ENCODE peak calls at places on chromosomes 12 and 14, in nine cellular contexts. F is choroid plexus epithelial cell, M is GM12864, D is uterus, I is esophagus squamous epithelium, X is brain microvascular endothelial cell, W is H1, C is lower lobe of right lung, H is GM23338. U is an unnamed sample.

GRCh38 chr14:93712838-93713724 is 75.2 kb downstream of the PRIMA1 start:
- DNase-seq in F (no peak), M (no peak), D (no peak), I (no peak), X (no peak), W (peak), C (no peak), H (no peak), U (peak)

GRCh38 chr14:102390486-102390885 is 27.7 kb downstream of the TECPR2 start:
- DNase-seq in F (peak), M (no peak), D (no peak), I (no peak), X (peak), W (no peak), C (no peak), H (no peak), U (no peak)

GRCh38 chr12:108482717-108483212 is 32.3 kb upstream of the FICD start:
- DNase-seq in F (peak), M (no peak), D (no peak), I (no peak), X (peak), W (no peak), C (no peak), H (peak), U (peak)

GRCh38 chr14:66140213-66140918 is 345.8 kb upstream of the CCDC196 start:
- DNase-seq in F (no peak), M (peak), D (no peak), I (no peak), X (no peak), W (no peak), C (no peak), H (no peak), U (no peak)

GRCh38 chr12:108622425-108622824 is 11.3 kb downstream of the SELPLG start:
- DNase-seq in F (peak), M (no peak), D (no peak), I (no peak), X (peak), W (no peak), C (peak), H (peak), U (no peak)

GRCh38 chr12:113650476-113650875 is 178.8 kb upstream of the LHX5 start:
- DNase-seq in F (no peak), M (no peak), D (no peak), I (no peak), X (no peak), W (no peak), C (no peak), H (no peak), U (no peak)

GRCh38 chr12:87136330-87136976 is 880.3 kb upstream of the MGAT4C start:
- DNase-seq in F (peak), M (no peak), D (no peak), I (no peak), X (no peak), W (no peak), C (no peak), H (no peak), U (no peak)

GRCh38 chr12:116406529-116406928 is 129.0 kb upstream of the MED13L start:
- DNase-seq in F (peak), M (no peak), D (peak), I (no peak), X (peak), W (peak), C (peak), H (peak), U (peak)

GRCh38 chr12:107379852-107380567 is 286.7 kb upstream of the CRY1 start:
- DNase-seq in F (peak), M (no peak), D (no peak), I (no peak), X (peak), W (no peak), C (no peak), H (no peak), U (peak)

GRCh38 chr12:30026621-30027234 is 243.0 kb upstream of the TMTC1 start:
- DNase-seq in F (peak), M (no peak), D (no peak), I (no peak), X (peak), W (no peak), C (no peak), H (no peak), U (peak)

GRCh38 chr12:129821964-129822363 is 81.9 kb downstream of the TMEM132D start:
- DNase-seq in F (peak), M (no peak), D (no peak), I (no peak), X (no peak), W (no peak), C (no peak), H (no peak), U (no peak)

GRCh38 chr12:47079894-47080724 is at the start of gene AMIGO2:
- DNase-seq in F (peak), M (no peak), D (peak), I (no peak), X (peak), W (peak), C (peak), H (peak), U (peak)

GRCh38 chr12:92065018-92065499 is 80.6 kb downstream of the BTG1 start:
- DNase-seq in F (peak), M (peak), D (peak), I (no peak), X (no peak), W (no peak), C (no peak), H (no peak), U (no peak)

GRCh38 chr14:99731536-99732435 is 47.7 kb downstream of the CYP46A1 start:
- DNase-seq in F (no peak), M (no peak), D (peak), I (no peak), X (no peak), W (no peak), C (peak), H (no peak), U (no peak)

GRCh38 chr14:97298331-97298730 is 501.1 kb downstream of the VRK1 start:
- DNase-seq in F (no peak), M (no peak), D (no peak), I (no peak), X (no peak), W (peak), C (no peak), H (peak), U (no peak)

GRCh38 chr14:61218765-61219164 is 62.4 kb downstream of the TMEM30B start:
- DNase-seq in F (no peak), M (no peak), D (no peak), I (no peak), X (no peak), W (no peak), C (no peak), H (peak), U (no peak)

GRCh38 chr14:104553166-104554087 is 26.1 kb upstream of the C14orf180 start:
- DNase-seq in F (no peak), M (no peak), D (no peak), I (no peak), X (no peak), W (no peak), C (peak), H (no peak), U (no peak)

GRCh38 chr12:49821375-49822287 is 6.6 kb downstream of the NCKAP5L start:
- DNase-seq in F (no peak), M (no peak), D (no peak), I (no peak), X (no peak), W (no peak), C (no peak), H (no peak), U (no peak)

GRCh38 chr12:70722584-70723343 is 85.5 kb upstream of the PTPRB start:
- DNase-seq in F (peak), M (no peak), D (peak), I (no peak), X (peak), W (no peak), C (no peak), H (no peak), U (no peak)

GRCh38 chr12:33876618-33877017 is 145.7 kb upstream of the ALG10 start:
- DNase-seq in F (no peak), M (no peak), D (no peak), I (no peak), X (no peak), W (no peak), C (no peak), H (peak), U (no peak)

GRCh38 chr14:59463773-59464650 is 1.2 kb downstream of the GPR135 start:
- DNase-seq in F (peak), M (no peak), D (no peak), I (no peak), X (no peak), W (peak), C (peak), H (peak), U (no peak)

GRCh38 chr14:72892879-72893635 is 844 bp downstream of the DPF3 start:
- DNase-seq in F (peak), M (no peak), D (no peak), I (no peak), X (no peak), W (peak), C (peak), H (peak), U (peak)

DNA sequence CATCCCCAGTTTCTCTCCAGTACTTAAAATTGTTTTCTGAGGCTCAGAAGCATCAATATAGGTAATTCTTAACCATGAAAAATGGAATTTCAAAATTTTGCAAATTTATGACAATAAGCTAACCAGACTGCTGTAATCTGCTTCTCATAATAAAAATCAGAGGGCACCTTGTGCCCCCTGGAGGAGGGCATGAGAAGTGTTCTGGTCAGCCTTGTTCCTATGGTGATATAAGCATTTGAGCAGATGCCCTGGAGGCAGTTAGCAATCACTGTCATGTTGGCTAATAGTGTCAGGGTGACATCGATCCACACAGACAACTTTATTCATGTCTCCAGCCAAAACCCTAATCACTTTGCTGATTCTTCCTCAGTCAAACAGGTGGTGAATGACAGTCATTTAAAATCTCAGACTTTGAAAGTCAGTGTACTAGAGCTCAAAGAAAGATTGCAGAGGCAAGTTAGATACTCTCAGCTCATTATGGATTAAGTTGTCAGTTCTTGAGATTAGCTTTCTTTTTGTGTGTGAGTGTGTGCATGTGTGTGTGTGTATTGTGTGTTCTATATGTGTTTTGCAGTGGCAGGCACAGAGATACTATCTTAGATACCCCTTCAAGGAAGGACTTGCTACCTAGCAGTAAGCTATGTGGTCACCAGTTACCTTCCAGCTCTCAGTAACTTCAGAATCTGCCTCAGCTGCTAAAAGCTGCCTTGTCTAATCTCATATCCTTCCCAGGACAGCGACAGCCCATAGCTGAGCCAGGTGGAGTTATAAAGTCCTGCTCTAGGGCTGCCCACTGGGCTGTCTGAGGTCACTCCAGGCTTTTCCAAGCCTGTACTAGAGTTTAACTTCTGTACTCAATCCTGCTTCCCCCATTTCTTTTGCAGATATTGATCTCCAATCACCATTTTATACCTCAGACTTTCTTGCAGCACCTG is 942.8 kb downstream of the GALC start:
- DNase-seq in F (peak), M (no peak), D (no peak), I (no peak), X (peak), W (peak), C (no peak), H (peak), U (peak)
- TF ChIP-seq CTCF in F (peak), M (peak), D (peak), I (no peak), X (peak), W (peak), C (peak), H (peak), U (peak)

GRCh38 chr12:7638764-7639570 is 26.7 kb downstream of the APOBEC1 start:
- DNase-seq in F (peak), M (peak), D (peak), I (peak), X (peak), W (peak), C (peak), H (peak), U (peak)
- TF ChIP-seq CTCF in F (peak), M (peak), D (peak), I (peak), X (peak), W (peak), C (peak), H (peak), U (peak)

DNA sequence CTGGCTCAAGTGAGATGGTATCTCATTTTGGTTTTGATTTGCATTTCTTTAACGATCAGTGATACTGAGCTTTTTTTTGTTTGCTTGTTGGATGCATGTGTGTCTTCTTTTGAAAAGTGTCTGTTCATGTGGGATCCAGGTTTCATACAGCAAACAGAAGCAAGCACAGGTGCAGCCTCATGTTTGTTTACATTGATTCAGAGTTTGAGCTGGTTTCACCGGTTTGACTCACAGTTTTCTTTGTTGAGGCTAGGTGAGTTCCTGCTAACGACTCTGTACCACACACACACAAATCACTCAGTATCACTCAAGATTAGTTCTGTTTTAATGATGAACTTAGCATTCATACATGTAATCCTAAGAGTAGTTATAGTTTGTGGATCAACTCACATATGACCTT is 3.7 kb downstream of the OR10G2 start:
- DNase-seq in F (no peak), M (no peak), D (no peak), I (no peak), X (no peak), W (no peak), C (no peak), H (no peak), U (no peak)
- TF ChIP-seq CTCF in F (no peak), M (no peak), D (no peak), I (no peak), X (no peak), W (no peak), C (no peak), H (no peak), U (no peak)

DNA sequence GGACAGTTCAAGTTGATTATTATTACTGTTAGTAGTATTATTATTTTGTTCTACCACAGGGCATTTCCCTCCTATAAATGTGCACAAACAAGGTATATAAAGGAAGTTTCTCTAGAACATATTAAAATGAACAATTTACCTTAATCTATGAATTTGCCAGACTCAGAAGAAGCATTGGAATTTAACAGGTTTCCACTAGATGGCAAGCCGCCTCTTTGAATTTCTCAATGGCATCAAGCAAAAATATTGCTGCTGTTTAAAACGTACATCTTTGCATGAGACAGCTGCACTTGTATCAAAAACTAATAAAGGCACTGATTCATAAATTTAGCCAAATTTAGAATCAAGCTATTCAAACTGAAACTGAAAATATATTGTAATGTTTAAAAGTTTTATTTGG is 34.6 kb upstream of the MIS18BP1 start:
- DNase-seq in F (peak), M (no peak), D (no peak), I (no peak), X (no peak), W (no peak), C (no peak), H (no peak), U (peak)
- TF ChIP-seq CTCF in F (no peak), M (no peak), D (no peak), I (no peak), X (no peak), W (peak), C (no peak), H (peak), U (peak)

DNA sequence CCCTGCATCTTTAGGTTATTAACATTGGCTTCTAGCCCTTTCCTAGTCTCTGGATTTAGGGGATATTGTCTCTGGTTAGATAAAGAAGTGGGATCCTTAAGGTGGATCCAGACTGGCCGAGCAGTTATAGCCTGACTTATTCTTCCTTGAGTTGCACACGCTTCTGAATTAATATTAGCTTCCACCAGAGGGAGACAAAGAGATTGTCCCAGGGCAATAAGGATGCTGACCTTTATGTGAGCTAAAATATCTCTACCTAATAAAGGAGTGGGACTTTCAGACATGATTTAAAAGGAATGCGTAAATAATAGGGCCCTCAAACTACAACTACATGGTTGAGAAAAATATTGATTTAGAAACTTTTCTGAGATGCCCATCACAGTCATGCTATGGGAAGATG is 139.7 kb downstream of the SLCO1B3 start:
- DNase-seq in F (peak), M (no peak), D (no peak), I (no peak), X (peak), W (no peak), C (no peak), H (peak), U (peak)
- TF ChIP-seq CTCF in F (peak), M (peak), D (no peak), I (no peak), X (peak), W (peak), C (peak), H (peak), U (peak)

GRCh38 chr14:69716483-69717187 is 50.3 kb upstream of the SRSF5 start:
- DNase-seq in F (peak), M (no peak), D (no peak), I (no peak), X (peak), W (no peak), C (no peak), H (no peak), U (peak)
- TF ChIP-seq CTCF in F (peak), M (no peak), D (no peak), I (peak), X (no peak), W (no peak), C (no peak), H (no peak), U (peak)

U was measured in MCF 10A.